ENCODE peak calls at places on chromosome 21, in four cellular contexts. One of them, this sample, is unnamed.

GRCh38 chr21:43675871-43676270 is 16.5 kb downstream of the RRP1B start:
- DNase-seq in HepG2: no peak
- DNase-seq in K562: no peak
- DNase-seq in GM12878: no peak
- DNase-seq in this sample: no peak

GRCh38 chr21:16419188-16419874 is 689.5 kb downstream of the USP25 start:
- DNase-seq in HepG2: peak; percentile 12
- DNase-seq in K562: no peak
- DNase-seq in GM12878: no peak
- DNase-seq in this sample: no peak

GRCh38 chr21:35303085-35303484 is 254.0 kb upstream of the RUNX1 start:
- DNase-seq in HepG2: no peak
- DNase-seq in K562: no peak
- DNase-seq in GM12878: no peak
- DNase-seq in this sample: no peak

GRCh38 chr21:19261731-19262367 is 858.3 kb upstream of the TMPRSS15 start:
- DNase-seq in HepG2: no peak
- DNase-seq in K562: no peak
- DNase-seq in GM12878: no peak
- DNase-seq in this sample: no peak

GRCh38 chr21:46425061-46425460 is 33.6 kb upstream of the DIP2A start:
- DNase-seq in HepG2: no peak
- DNase-seq in K562: no peak
- DNase-seq in GM12878: no peak
- DNase-seq in this sample: no peak

GRCh38 chr21:36699546-36700294 is 805 bp downstream of the SIM2 start:
- DNase-seq in HepG2: no peak
- DNase-seq in K562: no peak
- DNase-seq in GM12878: no peak
- DNase-seq in this sample: no peak

GRCh38 chr21:15443740-15444117 is 286.1 kb upstream of the USP25 start:
- DNase-seq in HepG2: peak; percentile 21
- DNase-seq in K562: no peak
- DNase-seq in GM12878: no peak
- DNase-seq in this sample: no peak

GRCh38 chr21:43375006-43375826 is 51.7 kb downstream of the SIK1 start:
- DNase-seq in HepG2: no peak
- DNase-seq in K562: no peak
- DNase-seq in GM12878: no peak
- DNase-seq in this sample: no peak

GRCh38 chr21:39788383-39788782 is 43.4 kb downstream of the IGSF5 start:
- DNase-seq in HepG2: peak; percentile 71
- DNase-seq in K562: peak; percentile 75
- DNase-seq in GM12878: no peak
- DNase-seq in this sample: peak; percentile 79

GRCh38 chr21:14751011-14751410 is 204.9 kb upstream of the SAMSN1 start:
- DNase-seq in HepG2: no peak
- DNase-seq in K562: no peak
- DNase-seq in GM12878: no peak
- DNase-seq in this sample: no peak

GRCh38 chr21:35226302-35226701 is 177.2 kb upstream of the RUNX1 start:
- DNase-seq in HepG2: peak; percentile 24
- DNase-seq in K562: no peak
- DNase-seq in GM12878: no peak
- DNase-seq in this sample: no peak

GRCh38 chr21:26842300-26842699 is 2.9 kb downstream of the ADAMTS1 start:
- DNase-seq in HepG2: no peak
- DNase-seq in K562: no peak
- DNase-seq in GM12878: no peak
- DNase-seq in this sample: no peak

GRCh38 chr21:32207096-32207716 is 71.6 kb downstream of the MIS18A start:
- DNase-seq in HepG2: no peak
- DNase-seq in K562: no peak
- DNase-seq in GM12878: no peak
- DNase-seq in this sample: no peak

DNA sequence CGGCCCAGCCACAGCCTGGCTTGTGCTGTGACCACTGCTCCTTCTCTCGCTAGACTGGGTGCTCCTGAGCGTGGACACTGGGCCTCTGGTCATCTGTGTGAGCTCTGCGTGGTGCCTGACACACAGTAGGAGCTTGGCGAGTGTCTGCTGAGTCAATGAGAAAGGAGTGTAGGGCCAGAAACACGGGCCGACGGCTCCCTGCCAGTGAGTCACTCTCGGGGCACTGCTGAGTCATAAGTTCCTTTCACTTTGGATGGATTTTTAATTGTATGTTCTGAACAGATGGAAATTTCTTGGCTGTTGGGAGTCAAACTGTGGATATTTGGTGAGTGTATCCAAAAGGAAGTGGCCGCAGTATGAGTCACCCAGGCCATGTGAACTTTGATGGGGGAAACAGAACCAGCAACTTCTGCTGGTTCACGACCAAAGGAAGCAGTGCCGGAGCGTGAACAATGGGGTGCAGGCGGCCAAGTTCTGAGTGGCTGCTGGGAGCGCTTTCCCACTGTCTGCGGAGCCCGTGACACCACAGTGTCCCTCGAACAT is 41.0 kb upstream of the COL18A1 start:
- DNase-seq in HepG2: peak; percentile 82
- DNase-seq in K562: peak; percentile 72
- DNase-seq in GM12878: peak; percentile 8
- DNase-seq in this sample: no peak
- TF ChIP-seq TCF7 in HepG2: no peak
- TF ChIP-seq TCF7 in K562: no peak
- TF ChIP-seq TCF7 in GM12878: no peak
- TF ChIP-seq TCF7 in this sample: no peak

DNA sequence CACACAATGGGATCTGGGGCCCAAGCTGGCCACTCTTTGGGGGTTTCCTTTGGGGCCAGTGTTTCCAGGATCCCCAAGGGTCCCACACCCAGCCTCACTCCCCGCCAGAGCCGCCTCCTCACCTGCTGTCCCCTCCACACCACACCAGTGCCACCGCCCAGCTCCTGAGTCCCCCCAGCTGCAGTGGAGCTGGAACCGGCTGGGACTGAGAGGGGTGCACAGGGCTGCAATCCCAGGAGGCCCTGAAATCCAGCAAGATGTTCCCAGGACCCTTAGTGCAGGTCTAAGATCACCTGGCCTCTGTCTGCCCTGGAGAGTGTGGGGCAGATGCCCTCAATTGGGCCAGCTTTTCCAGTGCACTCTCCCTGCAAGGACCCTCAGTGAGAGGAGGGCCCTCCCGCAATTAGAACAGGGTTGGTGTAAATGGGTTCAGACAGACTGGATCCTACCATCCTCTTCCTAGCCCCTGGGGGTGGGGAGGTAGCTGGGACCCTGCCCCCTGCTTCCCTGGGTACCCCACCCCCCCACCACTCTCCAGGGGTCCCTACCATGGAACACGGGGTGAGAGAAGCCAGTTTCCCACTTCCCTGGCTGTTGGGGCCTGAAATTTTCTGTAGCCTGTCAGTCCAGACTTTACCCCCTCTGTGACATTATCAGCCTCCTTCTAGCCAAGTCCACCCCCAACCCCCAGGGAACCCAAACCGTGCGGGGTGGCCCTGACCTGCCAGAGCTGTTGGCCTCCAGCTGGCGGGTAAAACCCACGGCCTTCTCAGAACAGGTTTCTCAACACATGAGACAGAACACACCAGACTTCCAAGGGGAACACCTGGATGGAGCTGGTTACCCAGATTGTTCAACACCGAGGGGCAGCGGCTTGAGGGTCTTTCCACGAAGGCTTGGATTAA is 7.0 kb downstream of the KRTAP10-12 start:
- DNase-seq in HepG2: no peak
- DNase-seq in K562: no peak
- DNase-seq in GM12878: no peak
- DNase-seq in this sample: no peak
- TF ChIP-seq TCF7 in HepG2: no peak
- TF ChIP-seq TCF7 in K562: no peak
- TF ChIP-seq TCF7 in GM12878: no peak
- TF ChIP-seq TCF7 in this sample: no peak

GRCh38 chr21:41611966-41612606 is 104.1 kb upstream of the TMPRSS2 start:
- DNase-seq in HepG2: peak; percentile 28
- DNase-seq in K562: peak; percentile 43
- DNase-seq in GM12878: no peak
- DNase-seq in this sample: peak; percentile 51
- TF ChIP-seq TCF7 in HepG2: no peak
- TF ChIP-seq TCF7 in K562: no peak
- TF ChIP-seq TCF7 in GM12878: no peak
- TF ChIP-seq TCF7 in this sample: no peak

GRCh38 chr21:29238052-29238966 is 60.4 kb upstream of the BACH1 start:
- DNase-seq in HepG2: no peak
- DNase-seq in K562: no peak
- DNase-seq in GM12878: no peak
- DNase-seq in this sample: no peak
- TF ChIP-seq TCF7 in HepG2: no peak
- TF ChIP-seq TCF7 in K562: no peak
- TF ChIP-seq TCF7 in GM12878: no peak
- TF ChIP-seq TCF7 in this sample: no peak